ENCODE peak calls at places on chromosomes 4 and X, in six cellular contexts. P is NCI-H1105 treated with DMSO at 0.1 percent for 48 hours, E is NCI-H2081 treated with DMSO at 0.1 percent for 48 hours, D is OCI-LY7, W is T-helper 17 cell, U is fibroblast of pulmonary artery. T is an unnamed sample.

GRCh38 chr4:139768913-139769312 is 103.3 kb downstream of the MGST2 start:
- DNase-seq in P (no peak), E (peak; percentile 26), D (no peak), W (no peak), U (no peak), T (peak; percentile 4)

GRCh38 chr4:30714408-30715031 is 5.6 kb upstream of the PCDH7 start:
- DNase-seq in P (peak; percentile 18), E (no peak), D (peak; percentile 4), W (no peak), U (peak; percentile 77), T (peak; percentile 68)

GRCh38 chr4:27429260-27429970 is 568.8 kb downstream of the STIM2 start:
- DNase-seq in P (no peak), E (no peak), D (no peak), W (no peak), U (peak; percentile 79), T (no peak)

GRCh38 chr4:176498857-176499256 is 179.1 kb downstream of the SPCS3 start:
- DNase-seq in P (no peak), E (no peak), D (no peak), W (no peak), U (peak; percentile 28), T (no peak)

GRCh38 chr4:6887591-6888371 is 21.8 kb upstream of the TBC1D14 start:
- DNase-seq in P (no peak), E (no peak), D (no peak), W (no peak), U (no peak), T (peak; percentile 92)

GRCh38 chr4:173917255-173917960 is 366.1 kb downstream of the FBXO8 start:
- DNase-seq in P (no peak), E (no peak), D (no peak), W (no peak), U (peak; percentile 76), T (no peak)

GRCh38 chr4:20487446-20487845 is 212.8 kb upstream of the PACRGL start:
- DNase-seq in P (no peak), E (no peak), D (no peak), W (no peak), U (no peak), T (no peak)

GRCh38 chrX:7132335-7133035 is 15.0 kb upstream of the STS start:
- DNase-seq in P (no peak), E (peak; percentile 33), D (peak; percentile 69), W (no peak), U (peak; percentile 72), T (peak; percentile 27)

GRCh38 chr4:12724520-12724919 is 759.6 kb downstream of the RAB28 start:
- DNase-seq in P (no peak), E (no peak), D (peak; percentile 13), W (no peak), U (peak; percentile 45), T (peak; percentile 12)

GRCh38 chr4:151624606-151625565 is 135.9 kb downstream of the GATB start:
- DNase-seq in P (no peak), E (no peak), D (no peak), W (no peak), U (no peak), T (no peak)

GRCh38 chr4:159547645-159548308 is 444.9 kb downstream of the RAPGEF2 start:
- DNase-seq in P (no peak), E (no peak), D (no peak), W (no peak), U (peak; percentile 13), T (no peak)

GRCh38 chr4:80407246-80407645 is 71.7 kb downstream of the CFAP299 start:
- DNase-seq in P (no peak), E (no peak), D (no peak), W (no peak), U (peak; percentile 26), T (no peak)

GRCh38 chr4:964346-965025 is 8.9 kb downstream of the DGKQ start:
- DNase-seq in P (no peak), E (no peak), D (no peak), W (no peak), U (no peak), T (no peak)

GRCh38 chr4:123505457-123506310 is 109.1 kb downstream of the SPRY1 start:
- DNase-seq in P (peak; percentile 49), E (peak; percentile 15), D (peak; percentile 95), W (no peak), U (peak; percentile 70), T (no peak)

GRCh38 chrX:2435465-2435864 is 65.3 kb downstream of the DHRSX start:
- DNase-seq in P (no peak), E (no peak), D (no peak), W (no peak), U (no peak), T (no peak)

T was measured in MV-4-11.